ENCODE peak calls at places on chromosomes 1 and 21, in ten cellular contexts. K is left colon; Y is nephron progenitor cell; O is stimulated activated naive CD8-positive, alpha-beta T cell treated with anti-CD3 and anti-CD28 coated beads, Interleukin-15, amount 100 ng/mL, for 72 hours; N is neural progenitor cell; V is heart right ventricle; Z is NCI-H345; D is stimulated activated CD4-positive, alpha-beta T cell treated with anti-CD3 and anti-CD28 coated beads, Interleukin-15, amount 100 ng/mL, for 1 hour; A is stimulated activated CD8-positive, alpha-beta memory T cell treated with anti-CD3 and anti-CD28 coated beads, Interleukin-4, amount 100 ng/mL, for 1 hour; G is putamen. Q is an unnamed sample.

GRCh38 chr1:63327417-63328139 is 5.2 kb downstream of the FOXD3 start:
- DNase-seq in K (peak; percentile 74), Y (peak; percentile 85), O (peak; percentile 59), N (peak; percentile 90), V (no peak), Z (peak; percentile 50), D (no peak), A (no peak), G (no peak), Q (no peak)

GRCh38 chr21:14308234-14308633 is 74.7 kb downstream of the HSPA13 start:
- DNase-seq in K (no peak), Y (no peak), O (no peak), N (no peak), V (no peak), Z (no peak), D (no peak), A (no peak), G (no peak), Q (no peak)

GRCh38 chr1:18666317-18666920 is 35.8 kb downstream of the PAX7 start:
- DNase-seq in K (peak; percentile 32), Y (no peak), O (no peak), N (no peak), V (no peak), Z (no peak), D (no peak), A (no peak), G (no peak), Q (no peak)

GRCh38 chr1:244100276-244100675 is 49.2 kb downstream of the ZBTB18 start:
- DNase-seq in K (no peak), Y (no peak), O (no peak), N (no peak), V (no peak), Z (no peak), D (no peak), A (no peak), G (no peak), Q (no peak)

GRCh38 chr1:181739214-181739613 is 255.9 kb downstream of the CACNA1E start:
- DNase-seq in K (no peak), Y (no peak), O (no peak), N (no peak), V (no peak), Z (no peak), D (no peak), A (no peak), G (peak; percentile 39), Q (no peak)

GRCh38 chr1:153742411-153743142 is 14.7 kb downstream of the INTS3 start:
- DNase-seq in K (peak; percentile 18), Y (no peak), O (no peak), N (no peak), V (no peak), Z (no peak), D (no peak), A (no peak), G (no peak), Q (no peak)

GRCh38 chr1:114986286-114986685 is 43.3 kb upstream of the TSHB start:
- DNase-seq in K (no peak), Y (no peak), O (no peak), N (no peak), V (no peak), Z (no peak), D (no peak), A (no peak), G (no peak), Q (no peak)

GRCh38 chr21:15090390-15090789 is 25.6 kb upstream of the NRIP1 start:
- DNase-seq in K (no peak), Y (no peak), O (no peak), N (no peak), V (no peak), Z (no peak), D (no peak), A (no peak), G (no peak), Q (no peak)

GRCh38 chr1:32983039-32983438 is 18.4 kb upstream of the RNF19B start:
- DNase-seq in K (no peak), Y (no peak), O (no peak), N (no peak), V (no peak), Z (no peak), D (no peak), A (no peak), G (no peak), Q (no peak)

GRCh38 chr1:233656700-233657099 is 42.8 kb downstream of the KCNK1 start:
- DNase-seq in K (no peak), Y (no peak), O (no peak), N (no peak), V (no peak), Z (no peak), D (no peak), A (no peak), G (no peak), Q (no peak)

GRCh38 chr21:36125513-36126121 is 9.3 kb upstream of the CBR3 start:
- DNase-seq in K (peak; percentile 74), Y (peak; percentile 63), O (peak; percentile 54), N (peak; percentile 53), V (peak; percentile 45), Z (peak; percentile 68), D (peak; percentile 30), A (peak; percentile 28), G (no peak), Q (no peak)

GRCh38 chr1:31549807-31550620 is 26.3 kb upstream of the TINAGL1 start:
- DNase-seq in K (no peak), Y (no peak), O (no peak), N (no peak), V (no peak), Z (no peak), D (no peak), A (no peak), G (no peak), Q (no peak)

GRCh38 chr1:161834967-161835366 is 68.8 kb downstream of the ATF6 start:
- DNase-seq in K (no peak), Y (no peak), O (no peak), N (no peak), V (no peak), Z (no peak), D (no peak), A (no peak), G (no peak), Q (no peak)

GRCh38 chr1:228009828-228010775 is 3.3 kb downstream of the WNT3A start:
- DNase-seq in K (no peak), Y (peak; percentile 57), O (no peak), N (no peak), V (no peak), Z (no peak), D (no peak), A (no peak), G (no peak), Q (no peak)

GRCh38 chr1:2595812-2596529 is 9.4 kb downstream of the PRXL2B start:
- DNase-seq in K (peak; percentile 4), Y (no peak), O (no peak), N (no peak), V (no peak), Z (no peak), D (no peak), A (no peak), G (no peak), Q (no peak)

GRCh38 chr21:15208787-15209186 is 144.0 kb upstream of the NRIP1 start:
- DNase-seq in K (no peak), Y (no peak), O (no peak), N (no peak), V (no peak), Z (no peak), D (no peak), A (no peak), G (no peak), Q (no peak)

GRCh38 chr1:230077436-230078221 is 10.6 kb downstream of the GALNT2 start:
- DNase-seq in K (no peak), Y (no peak), O (no peak), N (no peak), V (no peak), Z (no peak), D (no peak), A (no peak), G (no peak), Q (no peak)

GRCh38 chr1:216596298-216596947 is 126.8 kb downstream of the ESRRG start:
- DNase-seq in K (peak; percentile 4), Y (no peak), O (no peak), N (peak; percentile 31), V (no peak), Z (no peak), D (no peak), A (no peak), G (no peak), Q (no peak)

GRCh38 chr1:151425103-151425502 is 25.7 kb downstream of the PSMB4 start:
- DNase-seq in K (no peak), Y (no peak), O (no peak), N (no peak), V (no peak), Z (no peak), D (no peak), A (no peak), G (no peak), Q (no peak)

GRCh38 chr1:145786271-145786670 is 37.6 kb downstream of the RNF115 start:
- DNase-seq in K (no peak), Y (no peak), O (no peak), N (no peak), V (no peak), Z (no peak), D (no peak), A (no peak), G (no peak), Q (no peak)

GRCh38 chr1:12665511-12665910 is 21.6 kb downstream of the AADACL4 start:
- DNase-seq in K (no peak), Y (no peak), O (no peak), N (no peak), V (no peak), Z (no peak), D (no peak), A (no peak), G (no peak), Q (no peak)

GRCh38 chr1:227560814-227561213 is 2.5 kb upstream of the ZNF678 start:
- DNase-seq in K (peak; percentile 4), Y (no peak), O (no peak), N (no peak), V (no peak), Z (no peak), D (no peak), A (no peak), G (no peak), Q (no peak)

GRCh38 chr1:101820080-101820479 is 176.6 kb downstream of the OLFM3 start:
- DNase-seq in K (no peak), Y (no peak), O (no peak), N (peak; percentile 72), V (peak; percentile 4), Z (peak; percentile 39), D (no peak), A (no peak), G (peak; percentile 27), Q (no peak)

GRCh38 chr1:204191481-204191880 is 4.8 kb downstream of the KISS1 start:
- DNase-seq in K (peak; percentile 11), Y (no peak), O (no peak), N (no peak), V (no peak), Z (peak; percentile 38), D (no peak), A (no peak), G (peak; percentile 52), Q (no peak)

GRCh38 chr1:79188371-79188770 is 181.8 kb upstream of the ADGRL4 start:
- DNase-seq in K (no peak), Y (no peak), O (no peak), N (no peak), V (no peak), Z (no peak), D (no peak), A (no peak), G (no peak), Q (peak; percentile 47)

GRCh38 chr21:27026501-27026900 is 59.6 kb upstream of the ADAMTS5 start:
- DNase-seq in K (no peak), Y (no peak), O (no peak), N (no peak), V (no peak), Z (no peak), D (no peak), A (no peak), G (no peak), Q (no peak)

GRCh38 chr1:29772584-29772983 is 536.3 kb downstream of the PTPRU start:
- DNase-seq in K (no peak), Y (no peak), O (no peak), N (no peak), V (no peak), Z (no peak), D (no peak), A (no peak), G (no peak), Q (no peak)